ENCODE peak calls at places on chromosomes 4 and X, in ten cellular contexts. E is uterus, O is psoas muscle, V is brain microvascular endothelial cell, A is MM.1S, N is suprapubic skin, F is tibial nerve, H is pancreas, Y is breast epithelium, U is bronchial epithelial cell. D is an unnamed sample.

GRCh38 chr4:173521474-173522159 is 8.4 kb downstream of the HAND2 start:
- DNase-seq in O (no peak), N (no peak), U (no peak), H (peak; percentile 18), F (no peak), Y (no peak), A (no peak), E (peak; percentile 65), V (no peak), D (no peak)

GRCh38 chrX:124963717-124964116 is 356.0 kb upstream of the TEX13C start:
- DNase-seq in H (no peak), Y (no peak), U (no peak), O (no peak), E (no peak), N (no peak), V (no peak), A (no peak), F (no peak), D (no peak)

GRCh38 chr4:114076865-114077264 is 97.4 kb upstream of the ARSJ start:
- DNase-seq in E (no peak), F (no peak), N (no peak), A (no peak), V (no peak), U (peak; percentile 30), H (no peak), Y (no peak), O (no peak), D (no peak)

GRCh38 chr4:100962698-100963097 is 384.6 kb downstream of the PPP3CA start:
- DNase-seq in A (no peak), Y (no peak), F (no peak), N (no peak), V (no peak), O (no peak), H (no peak), E (no peak), U (no peak), D (no peak)

GRCh38 chr4:63728480-63729177 is 680.6 kb downstream of the TECRL start:
- DNase-seq in O (no peak), A (no peak), H (no peak), U (no peak), Y (no peak), E (no peak), F (no peak), N (no peak), V (no peak), D (no peak)

GRCh38 chr4:56288663-56289062 is 98.6 kb downstream of the AASDH start:
- DNase-seq in O (no peak), Y (no peak), F (no peak), A (no peak), H (no peak), N (no peak), V (no peak), E (no peak), U (peak; percentile 10), D (no peak)

GRCh38 chr4:150049682-150050081 is 28.6 kb upstream of the DCLK2 start:
- DNase-seq in H (no peak), U (no peak), A (no peak), O (no peak), E (no peak), Y (no peak), V (no peak), N (no peak), F (no peak), D (no peak)

GRCh38 chr4:156609421-156609820 is 362.2 kb downstream of the PDGFC start:
- DNase-seq in V (no peak), H (no peak), N (no peak), A (no peak), E (no peak), O (peak; percentile 47), U (no peak), Y (no peak), F (peak; percentile 13), D (no peak)

DNA sequence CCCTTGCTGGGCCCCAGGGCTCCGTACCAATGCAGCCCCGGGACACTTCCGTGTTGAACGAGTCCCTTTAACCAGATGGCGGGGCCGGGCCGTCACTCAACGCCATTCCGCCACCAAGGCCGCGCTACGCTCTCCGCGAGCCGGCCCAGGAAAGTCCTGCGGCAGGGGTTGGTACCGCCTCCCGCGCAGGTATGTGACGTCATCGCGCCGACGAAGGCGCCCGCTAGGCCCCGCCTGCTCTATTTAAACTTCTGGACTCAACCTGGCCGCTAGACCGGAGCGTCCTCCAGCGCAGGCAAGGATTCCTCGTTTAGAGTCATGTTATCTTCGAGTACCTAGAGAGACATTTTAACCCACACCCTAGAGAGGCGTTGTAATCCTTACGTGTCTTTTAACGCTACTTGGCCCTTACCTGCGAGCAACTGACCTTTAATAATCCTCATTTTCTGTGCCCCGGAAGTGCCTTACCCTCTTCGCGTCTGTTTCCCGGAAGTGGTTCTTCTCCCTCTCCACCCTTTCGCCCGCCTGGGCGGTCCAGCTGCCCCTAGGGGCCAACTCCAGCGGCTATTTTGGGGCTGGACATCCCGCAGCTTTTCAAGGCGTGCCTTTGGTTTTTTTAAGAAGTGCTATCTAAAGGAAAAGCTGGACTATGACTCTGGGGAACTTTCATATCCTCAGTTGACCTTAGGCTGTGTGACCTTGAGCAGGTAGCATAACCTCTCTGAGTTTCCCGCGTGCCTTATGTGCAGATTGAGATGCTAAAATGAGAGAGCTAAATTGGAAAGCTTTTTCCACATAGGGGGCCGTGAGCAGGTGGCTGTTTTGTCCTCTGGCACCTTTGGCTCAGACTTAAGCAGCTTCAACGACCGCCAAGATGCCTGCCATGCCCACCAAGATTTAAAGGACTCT is at the start of gene PNPLA4:
- DNase-seq in O (peak; percentile 89), U (peak; percentile 61), E (peak; percentile 71), V (peak; percentile 64), N (peak; percentile 82), F (peak; percentile 20), A (peak; percentile 11), H (peak; percentile 93), Y (peak; percentile 84), D (peak; percentile 39)
- TF ChIP-seq CTCF in O (peak; percentile 19), U (peak; percentile 10), E (no peak), V (peak; percentile 57), N (no peak), F (no peak), A (no peak), H (peak; percentile 38), Y (no peak), D (no peak)

GRCh38 chrX:67893931-67894330 is 350.1 kb downstream of the AR start:
- DNase-seq in N (no peak), E (no peak), O (no peak), H (no peak), U (no peak), F (no peak), Y (no peak), A (no peak), V (no peak), D (no peak)

GRCh38 chrX:67892391-67892790 is 348.6 kb downstream of the AR start:
- DNase-seq in E (no peak), U (no peak), N (no peak), H (no peak), A (no peak), O (no peak), V (no peak), Y (no peak), F (no peak), D (no peak)
- H3K27me3 ChIP-seq in E (no peaks in the 10 kb centered on the region), U (no peaks in the 10 kb centered on the region), N (no peaks in the 10 kb centered on the region), H (no peaks in the 10 kb centered on the region), A (no peaks in the 10 kb centered on the region), O (no peaks in the 10 kb centered on the region), V (no peaks in the 10 kb centered on the region), Y (no peaks in the 10 kb centered on the region), F (no peaks in the 10 kb centered on the region), D (no peaks in the 10 kb centered on the region)

GRCh38 chrX:7086384-7086783 is 61.1 kb upstream of the STS start:
- DNase-seq in Y (no peak), O (no peak), V (no peak), H (no peak), E (no peak), U (no peak), N (no peak), F (no peak), A (no peak), D (no peak)

GRCh38 chrX:7090506-7091095 is 56.9 kb upstream of the STS start:
- DNase-seq in O (no peak), A (no peak), E (no peak), F (no peak), V (no peak), Y (no peak), N (no peak), U (no peak), H (no peak), D (no peak)

GRCh38 chrX:7093305-7093704 is 54.2 kb upstream of the STS start:
- DNase-seq in V (no peak), U (no peak), O (no peak), A (no peak), H (no peak), N (no peak), F (no peak), Y (no peak), E (no peak), D (no peak)

GRCh38 chrX:7088968-7089615 is 58.4 kb upstream of the STS start:
- DNase-seq in V (no peak), H (no peak), Y (no peak), O (no peak), E (no peak), F (no peak), U (no peak), A (peak; percentile 27), N (no peak), D (no peak)

DNA sequence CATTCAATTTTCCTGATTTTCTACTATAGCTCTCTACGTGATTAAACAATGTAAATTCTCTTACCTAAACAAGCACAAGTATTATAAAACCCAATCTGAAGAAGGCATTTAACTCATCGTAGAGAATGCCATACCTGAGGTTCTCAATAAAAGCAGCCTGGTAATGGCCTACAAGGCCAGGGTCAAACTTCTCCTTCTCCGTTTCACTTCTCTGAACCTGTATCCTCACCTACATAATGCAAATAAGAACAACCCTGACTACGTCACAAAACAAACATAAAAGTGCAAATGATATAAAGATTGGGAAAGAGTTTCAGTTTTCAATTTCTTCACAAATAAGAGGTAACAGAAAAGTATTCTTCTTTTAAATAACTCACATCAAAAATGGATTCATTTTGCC is 55.6 kb upstream of the STS start:
- DNase-seq in V (no peak), N (no peak), O (no peak), E (no peak), Y (no peak), H (no peak), U (no peak), A (no peak), F (no peak), D (no peak)
- TF ChIP-seq CTCF in V (no peak), N (no peak), O (no peak), E (no peak), Y (no peak), H (no peak), U (no peak), A (no peak), F (no peak), D (no peak)

GRCh38 chrX:134933911-134934310 is 56.9 kb upstream of the SMIM10 start:
- DNase-seq in Y (no peak), U (no peak), E (no peak), A (no peak), O (no peak), F (no peak), H (no peak), V (no peak), N (no peak), D (no peak)

GRCh38 chrX:134935286-134935685 is 55.5 kb upstream of the SMIM10 start:
- DNase-seq in Y (no peak), F (no peak), U (no peak), H (no peak), N (no peak), V (no peak), E (no peak), O (no peak), A (no peak), D (no peak)

GRCh38 chrX:134931550-134931949 is 59.2 kb upstream of the SMIM10 start:
- DNase-seq in Y (no peak), A (no peak), F (no peak), V (no peak), N (no peak), O (no peak), E (no peak), U (no peak), H (no peak), D (no peak)

GRCh38 chrX:134932528-134933217 is 58.1 kb upstream of the SMIM10 start:
- DNase-seq in U (peak; percentile 58), O (no peak), E (no peak), A (no peak), F (no peak), N (no peak), H (no peak), V (peak; percentile 28), Y (no peak), D (peak; percentile 63)

DNA sequence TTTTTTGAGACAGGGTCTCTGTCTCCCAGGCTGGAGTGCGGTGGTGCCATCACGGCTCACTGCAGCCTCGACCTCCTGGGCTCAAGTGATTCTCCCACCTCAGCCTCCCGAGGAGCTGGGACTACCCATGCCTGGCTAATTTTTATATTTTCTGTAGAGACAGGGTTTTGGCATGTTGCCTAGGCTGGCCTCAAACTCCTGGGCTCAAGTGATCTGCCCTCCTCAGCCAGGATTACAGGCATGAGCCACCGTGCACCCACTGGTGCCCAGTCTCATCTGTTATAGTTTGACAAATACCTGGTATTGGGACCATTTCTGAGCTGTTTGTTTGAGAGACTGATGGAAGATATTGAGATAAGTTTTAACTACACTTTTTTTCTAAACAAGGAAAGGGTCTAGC is 57.5 kb upstream of the SMIM10 start:
- DNase-seq in E (no peak), V (no peak), N (no peak), Y (no peak), F (no peak), A (no peak), O (no peak), U (no peak), H (no peak), D (no peak)
- H3K27me3 ChIP-seq in E (no peaks in the 10 kb centered on the region), V (no peaks in the 10 kb centered on the region), N (no peaks in the 10 kb centered on the region), Y (no peaks in the 10 kb centered on the region), F (no peaks in the 10 kb centered on the region), A (no peaks in the 10 kb centered on the region), O (no peaks in the 10 kb centered on the region), U (no peaks in the 10 kb centered on the region), H (no peaks in the 10 kb centered on the region), D (no peaks in the 10 kb centered on the region)